ENCODE peak calls at places on chromosome 14, in nine cellular contexts. X is endodermal cell; K is CD4-positive, alpha-beta T cell; U is foreskin keratinocyte; I is CD8-positive, alpha-beta T cell; M is adrenal gland; Y is fibroblast of lung; H is CD8-positive, alpha-beta memory T cell; P is epithelial cell of prostate. W is an unnamed sample.

GRCh38 chr14:21070083-21070609 is at the start of gene ARHGEF40:
- DNase-seq in P (no peak), H (no peak), M (peak), K (no peak), X (peak), Y (peak), U (no peak), I (no peak), W (peak)

GRCh38 chr14:33676135-33676566 is 274.7 kb downstream of the EGLN3 start:
- DNase-seq in U (no peak), Y (peak), M (peak), H (no peak), K (no peak), I (no peak), P (no peak), X (peak), W (peak)

GRCh38 chr14:96191355-96191754 is 13.3 kb upstream of the BDKRB2 start:
- DNase-seq in I (no peak), M (no peak), H (no peak), K (no peak), X (peak), P (no peak), U (no peak), Y (no peak), W (no peak)

GRCh38 chr14:83172363-83172762 is 1638.7 kb upstream of the SEL1L start:
- DNase-seq in Y (peak), U (no peak), I (no peak), P (no peak), X (no peak), H (no peak), K (no peak), M (no peak), W (no peak)

GRCh38 chr14:96588410-96589249 is 86.4 kb downstream of the PAPOLA start:
- DNase-seq in K (no peak), H (no peak), X (peak), I (no peak), U (no peak), M (no peak), Y (no peak), P (no peak), W (no peak)

GRCh38 chr14:99327458-99328250 is 55.7 kb upstream of the BCL11B start:
- DNase-seq in H (no peak), X (peak), P (peak), U (peak), M (no peak), K (no peak), I (no peak), Y (no peak), W (no peak)

GRCh38 chr14:34650786-34651584 is 21.0 kb upstream of the SNX6 start:
- DNase-seq in P (peak), X (no peak), K (no peak), M (peak), I (no peak), Y (peak), U (peak), H (no peak), W (no peak)

GRCh38 chr14:28751467-28752058 is 15.0 kb upstream of the FOXG1 start:
- DNase-seq in Y (peak), P (no peak), M (no peak), K (no peak), H (no peak), U (no peak), I (no peak), X (peak), W (no peak)

GRCh38 chr14:55450124-55450523 is 9.7 kb upstream of the TBPL2 start:
- DNase-seq in P (no peak), Y (no peak), U (no peak), X (no peak), M (no peak), K (no peak), H (no peak), I (no peak), W (no peak)

GRCh38 chr14:50778757-50779483 is 52.0 kb downstream of the NIN start:
- DNase-seq in U (no peak), P (no peak), Y (peak), M (no peak), K (no peak), H (no peak), I (no peak), X (no peak), W (no peak)

GRCh38 chr14:73718742-73719251 is 4.6 kb upstream of the PNMA1 start:
- DNase-seq in K (no peak), P (no peak), I (no peak), X (peak), U (no peak), H (no peak), M (no peak), Y (no peak), W (no peak)

GRCh38 chr14:92482621-92483319 is 30.8 kb upstream of the RIN3 start:
- DNase-seq in P (no peak), Y (no peak), K (no peak), X (no peak), M (no peak), I (no peak), U (no peak), H (no peak), W (no peak)

DNA sequence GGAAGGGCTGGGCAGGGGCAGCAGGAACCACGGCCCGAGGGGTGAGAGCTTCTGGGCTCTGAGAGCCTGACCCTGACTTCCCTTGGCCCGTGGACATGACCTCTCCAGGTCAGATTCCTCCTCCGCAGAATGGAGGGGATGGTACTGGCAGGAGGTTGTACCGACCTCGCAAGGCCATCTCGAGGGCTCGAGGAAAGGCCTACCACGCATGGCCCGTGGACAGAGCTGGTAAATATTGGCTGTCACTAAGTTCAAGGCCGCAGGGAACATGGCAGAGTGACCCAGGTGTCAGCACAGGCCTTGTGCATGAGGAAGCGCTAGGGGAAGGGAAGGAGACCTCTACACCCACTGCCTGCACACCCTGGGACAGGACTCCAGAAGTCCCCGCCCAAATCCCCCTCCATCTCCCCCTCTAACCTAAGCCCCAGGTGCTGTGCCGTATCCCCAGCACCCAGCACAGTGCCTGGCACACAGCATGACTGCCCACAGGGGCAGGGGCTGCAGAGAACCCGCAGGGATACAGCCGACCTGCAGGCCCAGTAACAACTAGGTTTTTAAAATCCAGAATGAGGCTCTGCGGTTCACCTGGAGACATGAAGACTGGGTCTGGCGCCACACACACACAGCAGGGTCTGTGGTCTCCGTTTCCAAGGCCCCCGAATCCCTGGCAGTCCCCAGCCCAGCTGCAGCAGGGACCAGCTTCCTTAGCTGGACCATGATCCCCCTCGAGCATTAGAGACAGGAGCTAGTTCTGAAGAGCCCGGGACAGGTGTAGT is 54.8 kb upstream of the PPP2R5C start:
- DNase-seq in M (no peak), U (no peak), X (peak), P (no peak), I (no peak), H (no peak), Y (no peak), K (no peak), W (no peak)
- H3K27ac ChIP-seq in M (peak), U (no peak), X (no peak), P (no peak), I (peak), H (peak), Y (no peak), K (peak), W (peak)

GRCh38 chr14:68405959-68406358 is 386.9 kb downstream of the ZFP36L1 start:
- DNase-seq in P (peak), M (no peak), X (no peak), U (peak), K (no peak), Y (peak), I (no peak), H (no peak), W (no peak)
- H3K27ac ChIP-seq in P (peak), M (no peak), X (no peak), U (no peak), K (no peak), Y (no peak), I (no peak), H (no peak), W (no peak)

GRCh38 chr14:102321456-102322101 is 2.0 kb downstream of the ZNF839 start:
- DNase-seq in U (no peak), Y (no peak), M (no peak), K (no peak), H (no peak), X (no peak), I (no peak), P (no peak), W (no peak)
- H3K27ac ChIP-seq in U (no peak), Y (no peak), M (peak), K (no peak), H (no peak), X (no peak), I (no peak), P (no peak), W (peak)

GRCh38 chr14:32258574-32258973 is 55.5 kb upstream of the RNU6-8 start:
- DNase-seq in H (no peak), K (no peak), Y (no peak), I (no peak), U (no peak), X (no peak), M (no peak), P (no peak), W (no peak)

GRCh38 chr14:32252030-32252670 is 49.1 kb upstream of the RNU6-8 start:
- DNase-seq in I (peak), H (peak), Y (peak), U (no peak), K (no peak), M (peak), P (no peak), X (peak), W (peak)

GRCh38 chr14:32255855-32256254 is 52.8 kb upstream of the RNU6-8 start:
- DNase-seq in P (no peak), H (no peak), Y (no peak), I (no peak), K (no peak), M (no peak), U (no peak), X (no peak), W (no peak)

GRCh38 chr14:32256606-32257005 is 53.5 kb upstream of the RNU6-8 start:
- DNase-seq in K (no peak), P (no peak), X (no peak), H (no peak), Y (peak), I (no peak), U (no peak), M (no peak), W (no peak)

DNA sequence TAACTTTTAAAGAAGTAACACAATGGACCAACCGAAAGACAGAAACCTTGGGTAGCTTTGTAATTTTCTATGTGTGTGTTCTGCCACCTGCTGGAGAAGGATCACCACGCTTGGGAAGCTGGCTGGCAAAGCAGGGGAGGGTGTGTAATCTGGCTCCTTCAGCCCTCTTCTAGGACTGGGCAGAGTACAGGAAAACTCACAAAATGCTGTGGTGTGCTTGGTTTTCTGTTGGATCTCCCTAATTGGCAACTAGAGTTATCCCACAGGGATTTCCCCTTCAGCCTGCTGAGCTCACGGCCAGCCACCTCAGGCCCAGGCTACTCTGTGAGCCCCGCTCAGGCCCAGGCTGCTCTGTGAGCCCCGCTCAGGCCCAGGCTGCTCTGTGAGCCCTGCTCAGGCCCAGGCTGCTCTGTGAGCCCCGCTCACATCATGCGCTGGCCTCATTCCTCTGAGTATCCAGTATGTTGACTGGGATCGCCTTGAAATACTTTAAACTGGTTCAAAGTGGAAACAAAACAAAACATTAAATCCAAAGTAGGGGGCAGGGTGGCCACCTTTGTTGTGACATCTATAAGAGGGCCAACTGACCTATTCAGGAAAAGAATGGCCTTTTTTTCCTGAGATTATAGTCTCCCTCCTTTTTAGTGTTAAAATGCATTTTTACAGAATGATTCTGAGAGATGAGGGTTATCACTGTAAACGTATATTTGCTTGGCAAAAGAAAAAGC is 52.0 kb upstream of the RNU6-8 start:
- DNase-seq in P (no peak), H (peak), M (peak), K (peak), I (peak), X (peak), U (no peak), Y (peak), W (peak)
- H3K27ac ChIP-seq in P (peak), H (no peak), M (peak), K (no peak), I (no peak), X (no peak), U (peak), Y (no peak), W (peak)

DNA sequence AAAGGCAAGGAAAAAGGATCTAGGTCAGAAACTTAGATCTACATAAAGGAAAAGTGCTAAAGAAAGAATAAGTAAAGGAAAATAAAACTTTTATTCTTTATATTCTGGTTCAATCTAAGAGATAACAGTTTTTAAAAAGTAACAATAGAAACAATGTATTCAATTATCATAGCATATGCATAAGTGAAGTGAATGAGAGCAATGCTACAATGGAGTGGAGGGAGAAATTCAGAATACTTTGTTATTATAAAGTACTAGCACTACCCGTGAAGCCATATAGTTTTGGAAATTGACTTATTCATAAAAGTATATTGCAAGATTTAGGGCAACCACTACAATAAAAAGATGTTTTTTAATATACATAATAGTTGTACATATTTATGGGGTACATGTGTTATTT is 586.0 kb upstream of the MDGA2 start:
- DNase-seq in P (no peak), X (no peak), M (no peak), Y (no peak), K (no peak), I (no peak), U (no peak), H (no peak), W (no peak)
- H3K27ac ChIP-seq in P (no peak), X (no peak), M (no peak), Y (no peak), K (no peak), I (no peak), U (no peak), H (no peak), W (no peak)

GRCh38 chr14:22380511-22381455 is 208.2 kb downstream of the DAD1 start:
- DNase-seq in K (no peak), M (no peak), X (peak), U (no peak), Y (peak), H (no peak), P (no peak), I (no peak), W (no peak)
- H3K27ac ChIP-seq in K (no peak), M (no peak), X (no peak), U (no peak), Y (no peak), H (no peak), P (no peak), I (no peak), W (no peak)

DNA sequence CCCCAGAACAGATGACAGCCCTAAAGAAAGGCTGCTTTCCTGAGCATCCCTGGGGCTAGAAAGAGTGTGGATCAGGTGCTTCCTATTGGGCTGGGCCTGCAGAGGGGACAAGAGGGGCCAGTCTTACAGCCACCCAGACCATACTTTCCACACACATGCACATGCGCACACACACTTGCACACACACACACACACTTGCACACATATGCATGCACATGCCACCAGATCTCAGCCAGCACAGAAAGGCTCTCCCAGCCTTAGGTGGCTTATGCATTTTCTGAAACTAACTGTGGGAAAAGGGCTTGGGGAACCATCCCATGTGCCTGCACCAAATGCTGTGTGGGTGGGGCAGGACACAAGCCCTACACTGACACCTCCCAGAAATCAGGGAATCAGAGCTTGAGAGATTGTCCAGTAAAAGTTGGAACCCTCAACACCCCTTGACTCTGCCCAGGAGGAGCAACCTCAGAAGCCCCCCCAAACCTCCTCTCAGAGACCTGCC is 2.5 kb upstream of the DIO3 start:
- DNase-seq in M (no peak), Y (no peak), K (no peak), U (no peak), X (no peak), I (no peak), H (no peak), P (no peak), W (no peak)
- H3K27ac ChIP-seq in M (no peak), Y (no peak), K (no peak), U (no peak), X (no peak), I (no peak), H (no peak), P (no peak), W (no peak)

W was measured in substantia nigra.